ENCODE peak calls at places on chromosomes 5 and 9, in six cellular contexts. Y is HFF-Myc; F is choroid plexus epithelial cell; U is CD8-positive, alpha-beta T cell; T is KBM-7; M is cardiac fibroblast. Q is an unnamed sample.

GRCh38 chr5:71883745-71884103 is 164.6 kb downstream of the CARTPT start:
- DNase-seq in F (no peak), Y (no peak), U (no peak), T (no peak), M (peak), Q (peak)

GRCh38 chr5:33936004-33936380 is 194 bp upstream of the RXFP3 start:
- DNase-seq in U (no peak), F (peak), M (peak), T (peak), Y (no peak), Q (peak)

GRCh38 chr5:74919041-74919440 is 52.9 kb upstream of the FAM169A start:
- DNase-seq in M (no peak), Y (no peak), T (no peak), F (no peak), U (no peak), Q (no peak)

GRCh38 chr5:68214472-68215207 is 916 bp upstream of the PIK3R1 start:
- DNase-seq in F (peak), U (no peak), Y (no peak), T (peak), M (peak), Q (no peak)

GRCh38 chr9:22210936-22211335 is 201.8 kb upstream of the CDKN2B start:
- DNase-seq in M (no peak), F (peak), Y (no peak), U (no peak), T (no peak), Q (no peak)

GRCh38 chr5:131525805-131526204 is 109.2 kb downstream of the RAPGEF6 start:
- DNase-seq in Y (no peak), M (peak), T (no peak), F (no peak), U (no peak), Q (no peak)

GRCh38 chr5:31579558-31579957 is 47.5 kb downstream of the C5orf22 start:
- DNase-seq in U (no peak), Y (no peak), M (no peak), F (no peak), T (no peak), Q (no peak)

GRCh38 chr5:33319151-33319550 is 121.6 kb upstream of the TARS1 start:
- DNase-seq in U (no peak), M (no peak), F (no peak), Y (no peak), T (no peak), Q (no peak)

GRCh38 chr5:137847699-137848098 is 20.0 kb upstream of the MYOT start:
- DNase-seq in M (no peak), Y (no peak), U (no peak), F (no peak), T (no peak), Q (no peak)

GRCh38 chr9:37667706-37668672 is 17.2 kb downstream of the FRMPD1 start:
- DNase-seq in U (no peak), Y (no peak), F (no peak), M (no peak), T (no peak), Q (no peak)

GRCh38 chr5:172528440-172528839 is 74.1 kb upstream of the SH3PXD2B start:
- DNase-seq in Y (no peak), U (no peak), T (no peak), M (no peak), F (no peak), Q (no peak)

GRCh38 chr9:80775515-80775914 is 913.8 kb downstream of the TLE1 start:
- DNase-seq in Y (no peak), U (no peak), M (no peak), F (peak), T (no peak), Q (peak)

GRCh38 chr5:169174923-169175322 is 126.0 kb downstream of the SLIT3 start:
- DNase-seq in T (no peak), F (no peak), M (no peak), Y (no peak), U (no peak), Q (no peak)